ENCODE peak calls at places on chromosome 19, in seven cellular contexts. B is A549; V is activated CD4-positive, alpha-beta T cell treated with anti-CD3 and anti-CD28 coated beads, Interleukin-2, amount 50 U/mL, for 48 hours; F is T47D; Y is GM23248; X is RPMI8226; K is glutamatergic neuron. R is an unnamed sample.

GRCh38 chr19:46392252-46392801 is 21.0 kb downstream of the CCDC8 start:
- DNase-seq in V (no peak), B (no peak), F (no peak), K (no peak), X (no peak), Y (peak), R (no peak)

GRCh38 chr19:4910594-4911273 is 1.4 kb downstream of the UHRF1 start:
- DNase-seq in F (peak), Y (peak), X (no peak), K (peak), B (peak), V (peak), R (no peak)

GRCh38 chr19:13068064-13068807 is 34.4 kb downstream of the LYL1 start:
- DNase-seq in Y (no peak), F (no peak), B (no peak), K (no peak), X (no peak), V (no peak), R (no peak)

GRCh38 chr19:40565910-40566495 is 10.7 kb upstream of the SHKBP1 start:
- DNase-seq in V (no peak), F (no peak), X (no peak), K (no peak), B (no peak), Y (no peak), R (no peak)

GRCh38 chr19:27393591-27393990 is 1819.4 kb downstream of the UQCRFS1 start:
- DNase-seq in F (no peak), V (no peak), X (no peak), Y (no peak), K (no peak), B (no peak), R (no peak)

GRCh38 chr19:27742041-27742440 is 1470.9 kb downstream of the UQCRFS1 start:
- DNase-seq in X (no peak), V (no peak), F (peak), Y (no peak), B (no peak), K (no peak), R (no peak)

GRCh38 chr19:4326837-4327251 is 11.8 kb downstream of the STAP2 start:
- DNase-seq in V (no peak), B (no peak), X (no peak), Y (no peak), F (no peak), K (peak), R (no peak)

GRCh38 chr19:13153627-13154240 is 3.5 kb downstream of the IER2 start:
- DNase-seq in B (no peak), Y (peak), V (peak), K (peak), X (peak), F (peak), R (no peak)

GRCh38 chr19:43430142-43430710 is 15.5 kb downstream of the TEX101 start:
- DNase-seq in Y (no peak), B (no peak), V (no peak), K (no peak), X (no peak), F (no peak), R (no peak)

GRCh38 chr19:1265611-1266115 is 3.5 kb upstream of the CIRBP start:
- DNase-seq in X (no peak), K (peak), F (no peak), V (peak), Y (peak), B (peak), R (no peak)

GRCh38 chr19:17090501-17091074 is 15.0 kb downstream of the MYO9B start:
- DNase-seq in F (no peak), Y (peak), V (peak), K (no peak), B (no peak), X (no peak), R (no peak)

GRCh38 chr19:29872224-29872731 is 60.5 kb downstream of the CCNE1 start:
- DNase-seq in K (peak), B (peak), V (peak), F (no peak), Y (peak), X (peak), R (peak)

GRCh38 chr19:54209058-54209747 is 8.5 kb downstream of the RPS9 start:
- DNase-seq in F (no peak), B (peak), V (peak), Y (no peak), X (no peak), K (no peak), R (no peak)

GRCh38 chr19:1447565-1447903 is 2.4 kb upstream of the APC2 start:
- DNase-seq in Y (no peak), B (no peak), K (no peak), V (no peak), X (no peak), F (no peak), R (peak)

GRCh38 chr19:16860118-16860517 is 28.7 kb upstream of the F2RL3 start:
- DNase-seq in V (no peak), B (no peak), Y (no peak), F (no peak), X (no peak), K (no peak), R (no peak)

GRCh38 chr19:795691-796581 is 1.3 kb upstream of the PTBP1 start:
- DNase-seq in B (no peak), X (no peak), V (no peak), F (no peak), K (no peak), Y (no peak), R (no peak)

GRCh38 chr19:38409631-38410133 is 6.8 kb downstream of the FAM98C start:
- DNase-seq in X (no peak), F (no peak), B (peak), Y (peak), V (no peak), K (no peak), R (no peak)

GRCh38 chr19:15471639-15472101 is 7.3 kb upstream of the RASAL3 start:
- DNase-seq in V (no peak), B (no peak), Y (no peak), X (no peak), K (no peak), F (no peak), R (no peak)

GRCh38 chr19:18984251-18984650 is 43.2 kb upstream of the HOMER3 start:
- DNase-seq in B (no peak), Y (no peak), K (no peak), V (no peak), X (no peak), F (no peak), R (no peak)

GRCh38 chr19:38975861-38976271 is 324 bp upstream of the FBXO17 start:
- DNase-seq in F (peak), V (no peak), B (peak), X (no peak), K (peak), Y (peak), R (no peak)

GRCh38 chr19:2483484-2484151 is 7.7 kb downstream of the GADD45B start:
- DNase-seq in F (no peak), B (no peak), K (no peak), V (no peak), X (no peak), Y (no peak), R (no peak)

GRCh38 chr19:14496849-14497346 is 971 bp upstream of the GIPC1 start:
- DNase-seq in B (no peak), F (peak), X (no peak), Y (peak), K (no peak), V (no peak), R (no peak)

GRCh38 chr19:42488783-42489521 is 39.3 kb downstream of the CEACAM1 start:
- DNase-seq in X (no peak), V (no peak), B (peak), F (peak), Y (no peak), K (no peak), R (no peak)

GRCh38 chr19:37997911-37998344 is 90.9 kb downstream of the SIPA1L3 start:
- DNase-seq in B (peak), X (no peak), K (no peak), F (no peak), Y (peak), V (peak), R (no peak)

GRCh38 chr19:47176627-47177090 is 46.0 kb downstream of the SAE1 start:
- DNase-seq in Y (peak), X (no peak), V (peak), F (no peak), K (no peak), B (no peak), R (no peak)